ENCODE peak calls at places on chromosomes 4 and X, in four cellular contexts. One of them, this sample, is unnamed.

GRCh38 chr4:133160853-133161252 is 11.8 kb downstream of the PCDH10 start:
- DNase-seq in GM12878: no peak
- DNase-seq in K562: no peak
- DNase-seq in HepG2: no peak
- DNase-seq in this sample: no peak

GRCh38 chr4:121932212-121932974 is 19.5 kb downstream of the TRPC3 start:
- DNase-seq in K562: no peak
- DNase-seq in HepG2: no peak
- DNase-seq in GM12878: no peak
- DNase-seq in this sample: no peak

GRCh38 chr4:42865572-42866189 is 26.8 kb upstream of the GRXCR1 start:
- DNase-seq in GM12878: no peak
- DNase-seq in K562: peak
- DNase-seq in HepG2: peak
- DNase-seq in this sample: peak

GRCh38 chrX:19070555-19070994 is 51.7 kb downstream of the ADGRG2 start:
- DNase-seq in HepG2: peak
- DNase-seq in K562: no peak
- DNase-seq in GM12878: no peak
- DNase-seq in this sample: no peak

GRCh38 chr4:94892051-94892450 is 134.3 kb downstream of the BMPR1B start:
- DNase-seq in K562: no peak
- DNase-seq in GM12878: no peak
- DNase-seq in HepG2: no peak
- DNase-seq in this sample: peak

GRCh38 chrX:7316887-7317286 is 168.9 kb upstream of the PUDP start:
- DNase-seq in HepG2: no peak
- DNase-seq in K562: no peak
- DNase-seq in GM12878: no peak
- DNase-seq in this sample: no peak

GRCh38 chr4:11252149-11252548 is 176.5 kb downstream of the HS3ST1 start:
- DNase-seq in K562: no peak
- DNase-seq in GM12878: no peak
- DNase-seq in HepG2: no peak
- DNase-seq in this sample: no peak

GRCh38 chrX:153640736-153641574 is 6.0 kb upstream of the DUSP9 start:
- DNase-seq in K562: peak
- DNase-seq in GM12878: no peak
- DNase-seq in HepG2: no peak
- DNase-seq in this sample: no peak

GRCh38 chrX:103877571-103877970 is 45.5 kb upstream of the RAB9B start:
- DNase-seq in HepG2: no peak
- DNase-seq in GM12878: no peak
- DNase-seq in K562: no peak
- DNase-seq in this sample: no peak

GRCh38 chrX:134661295-134661694 is 3.0 kb upstream of the PLAC1 start:
- DNase-seq in K562: no peak
- DNase-seq in GM12878: no peak
- DNase-seq in HepG2: no peak
- DNase-seq in this sample: no peak

GRCh38 chrX:10756365-10756915 is 136.1 kb upstream of the MID1 start:
- DNase-seq in GM12878: no peak
- DNase-seq in HepG2: no peak
- DNase-seq in K562: no peak
- DNase-seq in this sample: peak

GRCh38 chrX:30060718-30061117 is 154.6 kb upstream of the MAGEB2 start:
- DNase-seq in HepG2: no peak
- DNase-seq in K562: no peak
- DNase-seq in GM12878: no peak
- DNase-seq in this sample: no peak

GRCh38 chrX:153179131-153179530 is at the start of gene MAGEA1:
- DNase-seq in GM12878: no peak
- DNase-seq in K562: peak
- DNase-seq in HepG2: no peak
- DNase-seq in this sample: no peak

GRCh38 chr4:73208376-73208775 is 50.2 kb downstream of the ANKRD17 start:
- DNase-seq in HepG2: no peak
- DNase-seq in GM12878: no peak
- DNase-seq in K562: no peak
- DNase-seq in this sample: no peak

GRCh38 chrX:12352922-12353321 is 214.6 kb downstream of the FRMPD4 start:
- DNase-seq in HepG2: no peak
- DNase-seq in K562: no peak
- DNase-seq in GM12878: no peak
- DNase-seq in this sample: no peak

GRCh38 chr4:76108467-76109181 is 34.1 kb downstream of the ART3 start:
- DNase-seq in HepG2: peak
- DNase-seq in GM12878: no peak
- DNase-seq in K562: no peak
- DNase-seq in this sample: peak

GRCh38 chr4:39134674-39135073 is 47.7 kb upstream of the WDR19 start:
- DNase-seq in GM12878: no peak
- DNase-seq in K562: no peak
- DNase-seq in HepG2: no peak
- DNase-seq in this sample: no peak

GRCh38 chr4:48681856-48682255 is 98.2 kb downstream of the FRYL start:
- DNase-seq in HepG2: peak
- DNase-seq in GM12878: peak
- DNase-seq in K562: no peak
- DNase-seq in this sample: no peak
- TF ChIP-seq TARDBP in HepG2: no peak
- TF ChIP-seq TARDBP in GM12878: no peak
- TF ChIP-seq TARDBP in K562: no peak
- TF ChIP-seq TARDBP in this sample: no peak

GRCh38 chrX:3697701-3698279 is 15.7 kb downstream of the PRKX start:
- DNase-seq in HepG2: no peak
- DNase-seq in K562: no peak
- DNase-seq in GM12878: no peak
- DNase-seq in this sample: no peak
- TF ChIP-seq BHLHE40 in HepG2: no peak
- TF ChIP-seq BHLHE40 in K562: no peak
- TF ChIP-seq BHLHE40 in GM12878: no peak
- TF ChIP-seq BHLHE40 in this sample: no peak

GRCh38 chrX:70669120-70669519 is 224.5 kb downstream of the DLG3 start:
- DNase-seq in HepG2: no peak
- DNase-seq in K562: no peak
- DNase-seq in GM12878: no peak
- DNase-seq in this sample: no peak

DNA sequence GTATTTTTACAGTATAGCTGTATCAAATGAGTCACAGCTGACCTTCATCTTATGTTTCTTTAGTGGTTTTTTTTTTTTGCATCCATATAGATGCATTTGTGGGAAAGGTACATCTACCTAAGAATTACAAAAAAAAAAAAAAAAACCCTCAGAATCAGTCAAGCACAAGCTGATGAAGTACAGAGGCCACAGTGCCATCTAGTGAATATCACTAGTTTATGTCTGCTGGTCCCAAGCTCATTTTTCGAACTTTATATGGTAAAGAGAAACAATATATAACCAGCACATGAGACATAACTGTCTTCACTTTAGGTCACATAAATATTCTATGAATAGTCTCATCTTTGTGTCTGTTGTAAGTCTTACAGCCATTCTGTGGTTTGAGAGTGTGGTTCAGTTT is 220.1 kb downstream of the DLG3 start:
- DNase-seq in GM12878: no peak
- DNase-seq in HepG2: peak
- DNase-seq in K562: no peak
- DNase-seq in this sample: peak
- TF ChIP-seq TARDBP in GM12878: no peak
- TF ChIP-seq TARDBP in HepG2: no peak
- TF ChIP-seq TARDBP in K562: no peak
- TF ChIP-seq TARDBP in this sample: no peak

GRCh38 chr4:123972031-123972430 is 575.4 kb downstream of the SPRY1 start:
- DNase-seq in GM12878: no peak
- DNase-seq in K562: no peak
- DNase-seq in HepG2: no peak
- DNase-seq in this sample: no peak

GRCh38 chr4:123976875-123977274 is 580.3 kb downstream of the SPRY1 start:
- DNase-seq in K562: no peak
- DNase-seq in HepG2: no peak
- DNase-seq in GM12878: no peak
- DNase-seq in this sample: no peak

GRCh38 chr4:123976285-123976684 is 579.7 kb downstream of the SPRY1 start:
- DNase-seq in K562: no peak
- DNase-seq in GM12878: no peak
- DNase-seq in HepG2: no peak
- DNase-seq in this sample: no peak

GRCh38 chr4:123977623-123978022 is 581.0 kb downstream of the SPRY1 start:
- DNase-seq in HepG2: peak
- DNase-seq in GM12878: no peak
- DNase-seq in K562: no peak
- DNase-seq in this sample: no peak

DNA sequence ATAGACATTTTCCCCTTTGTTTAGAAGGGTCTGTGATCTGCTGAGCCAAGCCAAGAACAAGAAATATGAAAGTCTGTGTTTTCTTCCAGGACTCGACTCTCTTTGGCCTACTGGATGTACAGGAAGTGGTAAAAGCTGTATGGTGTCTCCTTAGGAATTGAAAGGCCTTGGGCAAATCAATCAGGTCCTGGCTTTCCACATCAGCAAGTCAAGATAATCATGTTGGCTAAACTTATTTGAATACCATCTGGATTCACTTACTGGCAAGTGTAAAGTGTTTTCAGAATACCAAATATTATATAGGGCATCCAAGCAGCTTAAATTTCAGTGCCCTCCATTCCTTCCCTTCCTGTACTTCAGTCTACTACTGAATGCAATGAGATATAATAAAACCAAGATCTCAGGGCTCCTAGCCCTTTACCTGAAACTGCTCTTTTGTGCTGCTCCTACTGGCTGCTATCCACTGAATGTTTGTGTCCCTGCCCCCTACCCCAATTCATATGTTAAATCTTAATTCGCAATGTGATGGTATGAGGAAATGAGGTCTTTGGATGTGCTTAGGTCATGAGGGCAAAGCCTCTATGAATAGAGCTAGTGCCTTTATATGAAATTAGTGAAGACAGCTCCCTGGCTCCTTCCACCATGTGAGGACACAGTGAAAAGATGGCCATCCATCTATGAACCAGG is 578.0 kb downstream of the SPRY1 start:
- DNase-seq in GM12878: no peak
- DNase-seq in HepG2: no peak
- DNase-seq in K562: no peak
- DNase-seq in this sample: no peak
- TF ChIP-seq BHLHE40 in GM12878: no peak
- TF ChIP-seq BHLHE40 in HepG2: no peak
- TF ChIP-seq BHLHE40 in K562: no peak
- TF ChIP-seq BHLHE40 in this sample: no peak

GRCh38 chr4:106585920-106586349 is 217.4 kb upstream of the GIMD1 start:
- DNase-seq in HepG2: no peak
- DNase-seq in K562: no peak
- DNase-seq in GM12878: no peak
- DNase-seq in this sample: no peak
- TF ChIP-seq TARDBP in HepG2: no peak
- TF ChIP-seq TARDBP in K562: no peak
- TF ChIP-seq TARDBP in GM12878: no peak
- TF ChIP-seq TARDBP in this sample: no peak

GRCh38 chrX:69319376-69319775 is 154.1 kb upstream of the PJA1 start:
- DNase-seq in K562: no peak
- DNase-seq in GM12878: no peak
- DNase-seq in HepG2: no peak
- DNase-seq in this sample: no peak

GRCh38 chrX:69323786-69324720 is 158.8 kb upstream of the PJA1 start:
- DNase-seq in K562: no peak
- DNase-seq in HepG2: no peak
- DNase-seq in GM12878: no peak
- DNase-seq in this sample: peak

GRCh38 chrX:69321006-69321655 is 155.9 kb upstream of the PJA1 start:
- DNase-seq in K562: no peak
- DNase-seq in GM12878: no peak
- DNase-seq in HepG2: no peak
- DNase-seq in this sample: peak

GRCh38 chrX:69320116-69320515 is 154.9 kb upstream of the PJA1 start:
- DNase-seq in K562: no peak
- DNase-seq in GM12878: no peak
- DNase-seq in HepG2: no peak
- DNase-seq in this sample: no peak

GRCh38 chrX:69321789-69322188 is 156.5 kb upstream of the PJA1 start:
- DNase-seq in GM12878: no peak
- DNase-seq in K562: no peak
- DNase-seq in HepG2: no peak
- DNase-seq in this sample: no peak
- TF ChIP-seq BHLHE40 in GM12878: no peak
- TF ChIP-seq BHLHE40 in K562: no peak
- TF ChIP-seq BHLHE40 in HepG2: no peak
- TF ChIP-seq BHLHE40 in this sample: no peak

DNA sequence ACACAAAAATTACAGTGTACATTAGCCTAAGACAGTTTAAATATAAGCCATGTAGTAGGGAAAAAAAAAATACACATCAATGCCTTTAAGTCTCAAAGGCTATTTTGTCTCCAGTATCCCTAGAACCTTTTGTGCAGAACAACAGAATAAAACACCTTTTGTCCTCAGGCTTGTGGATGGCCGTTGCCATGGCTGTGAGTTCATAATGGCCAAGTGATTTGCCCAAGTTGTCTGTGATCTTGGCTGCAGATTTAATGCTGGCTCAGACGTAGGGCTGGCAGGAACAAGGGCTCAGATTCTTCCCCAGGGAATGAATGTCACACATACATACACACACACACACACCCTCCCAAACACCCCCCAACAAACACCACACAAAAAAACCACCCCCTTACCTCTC is 25.3 kb downstream of the GPM6B start:
- DNase-seq in HepG2: no peak
- DNase-seq in K562: no peak
- DNase-seq in GM12878: no peak
- DNase-seq in this sample: no peak
- TF ChIP-seq TARDBP in HepG2: no peak
- TF ChIP-seq TARDBP in K562: no peak
- TF ChIP-seq TARDBP in GM12878: no peak
- TF ChIP-seq TARDBP in this sample: no peak

GRCh38 chrX:44428989-44429627 is 85.6 kb upstream of the EFHC2 start:
- DNase-seq in GM12878: no peak
- DNase-seq in K562: no peak
- DNase-seq in HepG2: peak
- DNase-seq in this sample: no peak
- TF ChIP-seq BHLHE40 in GM12878: no peak
- TF ChIP-seq BHLHE40 in K562: no peak
- TF ChIP-seq BHLHE40 in HepG2: no peak
- TF ChIP-seq BHLHE40 in this sample: no peak

GRCh38 chr4:14115106-14115505 is 487.6 kb upstream of the BOD1L1 start:
- DNase-seq in GM12878: no peak
- DNase-seq in K562: no peak
- DNase-seq in HepG2: no peak
- DNase-seq in this sample: no peak
- TF ChIP-seq TARDBP in GM12878: no peak
- TF ChIP-seq TARDBP in K562: no peak
- TF ChIP-seq TARDBP in HepG2: no peak
- TF ChIP-seq TARDBP in this sample: no peak